ENCODE peak calls at places on chromosomes 13 and 19, in four cellular contexts. H is heart left ventricle, K is brain microvascular endothelial cell, E is A549. W is an unnamed sample.

GRCh38 chr19:42926781-42927180 is 9.1 kb upstream of the PSG6 start:
- DNase-seq in H (no peak), K (no peak), E (no peak), W (no peak)

GRCh38 chr13:41652735-41653361 is 195.5 kb downstream of the RGCC start:
- DNase-seq in H (no peak), K (no peak), E (peak; percentile 58), W (no peak)

GRCh38 chr13:103634066-103634465 is 567.8 kb upstream of the SLC10A2 start:
- DNase-seq in H (no peak), K (no peak), E (no peak), W (no peak)

GRCh38 chr19:15280915-15281683 is 48.9 kb upstream of the EPHX3 start:
- DNase-seq in H (peak; percentile 91), K (peak; percentile 69), E (peak; percentile 30), W (peak; percentile 77)

GRCh38 chr13:41587490-41587889 is 130.1 kb downstream of the RGCC start:
- DNase-seq in H (no peak), K (no peak), E (peak; percentile 16), W (no peak)

GRCh38 chr19:5255602-5256231 is 84.9 kb downstream of the PTPRS start:
- DNase-seq in H (no peak), K (no peak), E (no peak), W (no peak)

GRCh38 chr19:39677931-39678889 is 22.5 kb downstream of the LGALS16 start:
- DNase-seq in H (no peak), K (no peak), E (peak; percentile 28), W (peak; percentile 52)

GRCh38 chr13:91946498-91947070 is 548.2 kb downstream of the GPC5 start:
- DNase-seq in H (no peak), K (no peak), E (peak; percentile 14), W (no peak)

GRCh38 chr19:46520616-46521015 is 24.9 kb upstream of the PNMA8B start:
- DNase-seq in H (no peak), K (no peak), E (no peak), W (no peak)

GRCh38 chr13:89862691-89863036 is 1484.8 kb upstream of the MIR17HG start:
- DNase-seq in H (no peak), K (no peak), E (no peak), W (no peak)

GRCh38 chr19:49749771-49750170 is 13.3 kb downstream of the TSKS start:
- DNase-seq in H (no peak), K (no peak), E (no peak), W (no peak)

GRCh38 chr13:59607780-59608233 is 555.9 kb downstream of the DIAPH3 start:
- DNase-seq in H (no peak), K (no peak), E (no peak), W (no peak)

GRCh38 chr19:44499559-44499958 is 763 bp downstream of the ZNF180 start:
- DNase-seq in H (no peak), K (no peak), E (no peak), W (no peak)

GRCh38 chr19:29029271-29029670 is 183.7 kb downstream of the UQCRFS1 start:
- DNase-seq in H (no peak), K (no peak), E (no peak), W (no peak)

DNA sequence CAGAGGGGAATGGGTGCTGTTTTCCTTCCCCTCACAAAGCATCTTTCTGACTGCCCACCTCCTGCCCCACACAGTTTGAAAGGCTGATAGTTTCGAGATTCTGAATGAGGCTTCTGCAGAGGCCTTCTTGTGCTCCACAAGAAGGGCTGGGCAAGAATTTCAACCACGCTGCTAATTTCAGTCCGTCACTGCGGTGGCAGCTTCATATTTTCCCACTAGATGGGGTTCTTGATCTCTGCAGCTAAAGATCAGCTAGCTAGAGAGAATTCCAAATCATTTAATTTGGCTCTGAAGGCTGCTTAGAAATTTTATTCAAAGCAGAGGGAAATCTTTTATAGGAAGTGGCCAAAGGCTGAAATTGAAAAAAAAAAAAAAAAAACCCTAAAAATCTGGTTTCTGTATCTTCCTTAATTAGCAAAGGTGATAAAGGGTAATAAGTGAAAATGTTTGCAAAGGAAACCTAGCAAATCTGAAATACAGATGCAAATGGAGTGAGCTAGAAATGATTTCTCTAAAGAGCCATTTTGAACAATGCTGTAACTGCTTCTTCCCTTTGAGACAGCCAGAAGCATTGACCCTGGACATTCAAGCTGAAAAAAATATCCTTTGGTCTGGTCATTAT is 38.0 kb upstream of the C13orf42 start:
- DNase-seq in H (no peak), K (peak; percentile 72), E (peak; percentile 40), W (no peak)
- H3K27ac ChIP-seq in H (no peak overlapping the region), K (no peak overlapping the region), E (no peak overlapping the region), W (peak overlapping the region; percentile 72)

GRCh38 chr13:52371736-52372247 is 34.2 kb downstream of the THSD1 start:
- DNase-seq in H (no peak), K (peak; percentile 33), E (no peak), W (no peak)

GRCh38 chr13:52374873-52375411 is 31.0 kb downstream of the THSD1 start:
- DNase-seq in H (no peak), K (no peak), E (no peak), W (no peak)

GRCh38 chr13:52378312-52378711 is 27.7 kb downstream of the THSD1 start:
- DNase-seq in H (no peak), K (no peak), E (no peak), W (no peak)

GRCh38 chr13:52377898-52378297 is 28.1 kb downstream of the THSD1 start:
- DNase-seq in H (no peak), K (no peak), E (no peak), W (no peak)

GRCh38 chr13:52374389-52374788 is 31.6 kb downstream of the THSD1 start:
- DNase-seq in H (no peak), K (no peak), E (no peak), W (no peak)
- H3K27ac ChIP-seq in H (no peak overlapping the region), K (no peak overlapping the region), E (no peak overlapping the region), W (no peak overlapping the region)

GRCh38 chr19:7677664-7678311 is 898 bp downstream of the MCEMP1 start:
- DNase-seq in H (no peak), K (no peak), E (no peak), W (no peak)
- H3K27ac ChIP-seq in H (no peak overlapping the region), K (no peak overlapping the region), E (no peak overlapping the region), W (peak overlapping the region; percentile 55)

GRCh38 chr19:10812196-10812595 is 23.8 kb downstream of the TMED1 start:
- DNase-seq in H (no peak), K (no peak), E (no peak), W (no peak)
- H3K27ac ChIP-seq in H (no peak overlapping the region), K (peak overlapping the region; percentile 74), E (peak overlapping the region; percentile 80), W (no peak overlapping the region)

GRCh38 chr13:61417171-61417570 is 1.5 kb upstream of the PCDH20 start:
- DNase-seq in H (no peak), K (no peak), E (no peak), W (no peak)

GRCh38 chr13:61414686-61415664 is 674 bp downstream of the PCDH20 start:
- DNase-seq in H (peak; percentile 56), K (no peak), E (peak; percentile 7), W (peak; percentile 77)

GRCh38 chr13:61413572-61413971 is 2.1 kb downstream of the PCDH20 start:
- DNase-seq in H (no peak), K (no peak), E (no peak), W (no peak)

GRCh38 chr13:61414136-61414535 is 1.5 kb downstream of the PCDH20 start:
- DNase-seq in H (no peak), K (no peak), E (no peak), W (no peak)

DNA sequence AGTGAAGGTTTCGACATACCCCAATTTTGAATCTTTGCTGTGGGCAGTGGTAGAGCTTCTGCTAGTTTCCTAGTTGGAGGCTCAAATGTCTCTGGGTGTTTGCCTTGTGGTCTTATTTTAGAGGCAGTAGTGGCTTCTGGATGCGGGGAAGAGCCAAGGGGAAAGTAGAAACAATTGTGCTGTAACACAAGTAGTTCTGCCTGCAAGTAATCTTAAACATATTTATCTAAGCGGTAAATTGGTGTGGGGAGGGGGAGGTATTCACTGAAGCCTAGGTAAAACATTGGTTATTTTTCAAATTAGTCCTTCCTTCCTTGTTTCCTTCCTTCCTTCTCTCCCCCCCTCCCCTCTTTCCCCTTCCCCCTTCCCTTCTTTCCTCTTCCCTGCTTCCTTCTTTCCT is at the start of gene PCDH20:
- DNase-seq in H (no peak), K (no peak), E (no peak), W (no peak)
- H3K27ac ChIP-seq in H (no peak within 1 kb of the TSS), K (no peak within 1 kb of the TSS), E (no peak within 1 kb of the TSS), W (peak within 1 kb of the TSS; percentile 65)

GRCh38 chr13:21673592-21674270 is 2.9 kb downstream of the FGF9 start:
- DNase-seq in H (peak; percentile 53), K (no peak), E (peak; percentile 39), W (no peak)

GRCh38 chr13:21672811-21673591 is 2.1 kb downstream of the FGF9 start:
- DNase-seq in H (no peak), K (no peak), E (no peak), W (no peak)

GRCh38 chr13:21676611-21677021 is 5.7 kb downstream of the FGF9 start:
- DNase-seq in H (peak; percentile 40), K (no peak), E (no peak), W (no peak)

GRCh38 chr13:21675095-21676007 is 4.5 kb downstream of the FGF9 start:
- DNase-seq in H (peak; percentile 60), K (no peak), E (no peak), W (no peak)

DNA sequence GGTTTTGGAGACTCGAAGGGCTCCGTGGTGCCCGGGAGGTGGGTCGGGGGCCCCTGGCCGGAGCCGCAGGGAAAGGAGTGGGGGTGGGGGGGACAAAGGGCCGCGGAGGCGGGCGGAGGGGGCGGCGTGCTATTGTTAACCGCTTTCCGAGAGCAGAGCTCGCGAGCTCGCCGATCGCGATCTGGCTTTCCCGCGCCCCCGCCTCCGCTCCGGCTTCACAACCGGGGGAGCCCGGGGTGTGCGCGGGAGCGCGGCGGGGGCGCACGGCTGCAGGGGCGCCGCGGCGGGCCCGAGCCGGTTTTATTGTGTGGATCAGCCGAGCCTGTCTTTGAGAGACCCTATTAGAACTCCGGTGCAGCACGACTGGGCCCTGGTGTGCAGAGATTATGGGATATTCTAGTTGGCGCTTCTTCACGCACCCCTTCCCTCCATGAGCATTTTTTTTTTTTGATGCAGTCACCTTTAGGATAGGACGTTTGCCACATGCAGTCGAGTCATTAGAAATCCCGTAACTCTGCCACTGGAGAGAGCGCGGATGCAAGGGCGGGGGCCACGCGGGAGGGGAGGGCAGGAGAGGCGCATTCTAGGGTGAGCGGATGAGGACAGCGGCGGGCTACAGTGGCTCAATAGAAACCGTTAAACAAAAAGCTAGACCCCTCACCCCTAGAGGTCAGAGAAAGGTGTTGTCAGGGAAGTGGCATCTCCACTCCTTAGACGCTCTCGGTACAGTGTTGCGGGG is 3.6 kb downstream of the FGF9 start:
- DNase-seq in H (peak; percentile 44), K (no peak), E (no peak), W (no peak)
- H3K27ac ChIP-seq in H (peak overlapping the region; percentile 87), K (no peak overlapping the region), E (no peak overlapping the region), W (no peak overlapping the region)